ENCODE peak calls at places on chromosomes 4 and X, in eight cellular contexts. Z, R, L, N, F, C, H and D are unnamed samples.

GRCh38 chr4:5979981-5980380 is 38.2 kb downstream of the C4orf50 start:
- DNase-seq in Z (no peak), R (no peak), L (no peak), N (no peak), F (no peak), C (peak), H (no peak), D (peak)

GRCh38 chrX:10106801-10107200 is 50.0 kb upstream of the CLCN4 start:
- DNase-seq in Z (peak), R (no peak), L (no peak), N (peak), F (peak), C (no peak), H (no peak), D (no peak)

GRCh38 chr4:88880501-88881226 is 176.3 kb downstream of the FAM13A start:
- DNase-seq in Z (no peak), R (no peak), L (no peak), N (no peak), F (no peak), C (no peak), H (no peak), D (no peak)

GRCh38 chrX:107146670-107147069 is 28.0 kb upstream of the RBM41 start:
- DNase-seq in Z (no peak), R (no peak), L (no peak), N (no peak), F (no peak), C (no peak), H (no peak), D (no peak)

GRCh38 chrX:17590892-17591740 is 146.2 kb upstream of the SCML1 start:
- DNase-seq in Z (no peak), R (peak), L (peak), N (no peak), F (no peak), C (peak), H (no peak), D (peak)

GRCh38 chrX:72526534-72527508 is 45.8 kb downstream of the HDAC8 start:
- DNase-seq in Z (no peak), R (no peak), L (no peak), N (no peak), F (no peak), C (no peak), H (no peak), D (no peak)

GRCh38 chrX:11589573-11590110 is 76.1 kb downstream of the ARHGAP6 start:
- DNase-seq in Z (no peak), R (no peak), L (no peak), N (no peak), F (no peak), C (no peak), H (no peak), D (peak)

GRCh38 chr4:5719329-5720055 is 8.5 kb downstream of the EVC start:
- DNase-seq in Z (no peak), R (peak), L (no peak), N (no peak), F (no peak), C (no peak), H (no peak), D (no peak)

GRCh38 chrX:375181-376036 is 11.3 kb downstream of the PPP2R3B start:
- DNase-seq in Z (no peak), R (no peak), L (no peak), N (no peak), F (no peak), C (no peak), H (no peak), D (no peak)

GRCh38 chr4:145760176-145760575 is 80.2 kb downstream of the C4orf51 start:
- DNase-seq in Z (no peak), R (no peak), L (no peak), N (no peak), F (no peak), C (no peak), H (no peak), D (no peak)

GRCh38 chrX:57925806-57926205 is 15.5 kb upstream of the ZXDA start:
- DNase-seq in Z (no peak), R (no peak), L (no peak), N (no peak), F (no peak), C (no peak), H (no peak), D (no peak)

GRCh38 chr4:121308328-121308663 is 72.5 kb downstream of the QRFPR start:
- DNase-seq in Z (no peak), R (no peak), L (no peak), N (no peak), F (no peak), C (no peak), H (no peak), D (peak)

GRCh38 chr4:40749717-40750460 is at the start of gene NSUN7:
- DNase-seq in Z (no peak), R (peak), L (peak), N (no peak), F (no peak), C (no peak), H (no peak), D (peak)

GRCh38 chr4:106422766-106423165 is 54.2 kb upstream of the GIMD1 start:
- DNase-seq in Z (no peak), R (no peak), L (no peak), N (no peak), F (no peak), C (no peak), H (no peak), D (no peak)

GRCh38 chrX:152806035-152806434 is 24.5 kb downstream of the CETN2 start:
- DNase-seq in Z (no peak), R (no peak), L (no peak), N (no peak), F (no peak), C (no peak), H (no peak), D (no peak)

GRCh38 chr4:88138561-88138960 is 19.9 kb downstream of the ABCG2 start:
- DNase-seq in Z (no peak), R (no peak), L (no peak), N (no peak), F (no peak), C (no peak), H (peak), D (no peak)

GRCh38 chrX:31132803-31133202 is 61.0 kb upstream of the FTHL17 start:
- DNase-seq in Z (no peak), R (no peak), L (no peak), N (no peak), F (no peak), C (no peak), H (no peak), D (no peak)

GRCh38 chr4:85715996-85716737 is 241.2 kb downstream of the ARHGAP24 start:
- DNase-seq in Z (no peak), R (no peak), L (no peak), N (no peak), F (no peak), C (no peak), H (no peak), D (no peak)

GRCh38 chr4:89640620-89641366 is 196.2 kb downstream of the SNCA start:
- DNase-seq in Z (no peak), R (no peak), L (peak), N (no peak), F (no peak), C (peak), H (no peak), D (peak)

GRCh38 chrX:134821370-134821769 is 163.1 kb upstream of the PLAC1 start:
- DNase-seq in Z (no peak), R (no peak), L (no peak), N (no peak), F (no peak), C (no peak), H (peak), D (peak)

GRCh38 chr4:143186634-143187033 is 1.9 kb downstream of the USP38 start:
- DNase-seq in Z (no peak), R (no peak), L (no peak), N (no peak), F (no peak), C (no peak), H (no peak), D (no peak)

GRCh38 chr4:120317713-120318112 is 251.1 kb upstream of the MAD2L1 start:
- DNase-seq in Z (no peak), R (no peak), L (no peak), N (no peak), F (no peak), C (no peak), H (no peak), D (no peak)

GRCh38 chr4:155248002-155248896 is 39.8 kb downstream of the NPY2R start:
- DNase-seq in Z (no peak), R (no peak), L (no peak), N (no peak), F (no peak), C (no peak), H (no peak), D (no peak)

GRCh38 chrX:49176421-49177326 is 5.0 kb downstream of the PLP2 start:
- DNase-seq in Z (no peak), R (no peak), L (peak), N (no peak), F (no peak), C (no peak), H (no peak), D (no peak)

GRCh38 chr4:73897380-73898136 is 28.4 kb downstream of the CXCL1 start:
- DNase-seq in Z (no peak), R (no peak), L (no peak), N (no peak), F (no peak), C (no peak), H (peak), D (no peak)

GRCh38 chr4:44629280-44629866 is 22.1 kb downstream of the YIPF7 start:
- DNase-seq in Z (no peak), R (peak), L (no peak), N (peak), F (no peak), C (peak), H (peak), D (peak)

GRCh38 chr4:166458756-166459155 is 585.7 kb downstream of the TLL1 start:
- DNase-seq in Z (no peak), R (no peak), L (no peak), N (no peak), F (no peak), C (no peak), H (no peak), D (no peak)

GRCh38 chrX:150044556-150044955 is 106.3 kb upstream of the EOLA2 start:
- DNase-seq in Z (no peak), R (no peak), L (no peak), N (no peak), F (no peak), C (no peak), H (no peak), D (peak)

GRCh38 chr4:182555997-182556418 is 312.8 kb downstream of the TENM3 start:
- DNase-seq in Z (no peak), R (no peak), L (no peak), N (no peak), F (no peak), C (no peak), H (peak), D (no peak)

GRCh38 chr4:7907142-7907541 is 32.5 kb downstream of the AFAP1 start:
- DNase-seq in Z (no peak), R (no peak), L (no peak), N (no peak), F (no peak), C (no peak), H (no peak), D (no peak)

GRCh38 chr4:109243871-109244270 is 58.6 kb downstream of the COL25A1 start:
- DNase-seq in Z (no peak), R (no peak), L (no peak), N (no peak), F (no peak), C (no peak), H (no peak), D (no peak)

GRCh38 chr4:16641971-16642370 is 256.5 kb downstream of the LDB2 start:
- DNase-seq in Z (no peak), R (no peak), L (no peak), N (no peak), F (no peak), C (no peak), H (peak), D (no peak)

GRCh38 chr4:12636191-12636590 is 847.9 kb downstream of the RAB28 start:
- DNase-seq in Z (no peak), R (no peak), L (no peak), N (no peak), F (no peak), C (no peak), H (no peak), D (no peak)

GRCh38 chr4:159386620-159387019 is 283.7 kb downstream of the RAPGEF2 start:
- DNase-seq in Z (no peak), R (no peak), L (no peak), N (no peak), F (no peak), C (no peak), H (no peak), D (no peak)

GRCh38 chr4:85967872-85968271 is 392.0 kb downstream of the MAPK10 start:
- DNase-seq in Z (no peak), R (no peak), L (no peak), N (no peak), F (no peak), C (no peak), H (no peak), D (no peak)